ENCODE peak calls at places on chromosomes 16 and 17, in eight cellular contexts. C is kidney epithelial cell, U is epithelial cell of esophagus, K is choroid plexus epithelial cell, X is astrocyte of the spinal cord, Y is GM06990, G is cardiac fibroblast, N is heart left ventricle. B is an unnamed sample.

GRCh38 chr17:69141802-69142472 is at the start of gene ABCA6:
- DNase-seq in N (no peak), Y (no peak), G (peak), C (no peak), X (peak), U (peak), K (peak), B (peak)

GRCh38 chr17:61442136-61442775 is 10.0 kb upstream of the TBX4 start:
- DNase-seq in G (no peak), C (no peak), Y (no peak), U (no peak), N (no peak), X (no peak), K (no peak), B (no peak)

GRCh38 chr17:51154176-51154575 is 817 bp downstream of the NME1 start:
- DNase-seq in X (no peak), G (no peak), Y (no peak), C (no peak), U (no peak), K (peak), N (no peak), B (no peak)

GRCh38 chr17:49101054-49101534 is 31.5 kb upstream of the B4GALNT2 start:
- DNase-seq in Y (no peak), K (peak), X (peak), N (no peak), C (no peak), U (peak), G (peak), B (no peak)

GRCh38 chr16:57735755-57736418 is at the start of gene KATNB1:
- DNase-seq in N (no peak), U (no peak), X (no peak), C (no peak), G (no peak), K (peak), Y (no peak), B (peak)

GRCh38 chr17:57563968-57564367 is 181.1 kb downstream of the CCDC182 start:
- DNase-seq in C (no peak), Y (no peak), G (no peak), X (no peak), U (no peak), K (no peak), N (no peak), B (no peak)

GRCh38 chr17:33169580-33170285 is 123.4 kb downstream of the ASIC2 start:
- DNase-seq in X (peak), Y (no peak), K (no peak), N (no peak), U (peak), G (no peak), C (peak), B (peak)

GRCh38 chr17:65170839-65171238 is 33.7 kb downstream of the RGS9 start:
- DNase-seq in C (no peak), X (peak), K (peak), U (no peak), Y (no peak), N (peak), G (peak), B (peak)

GRCh38 chr16:67483150-67483549 is at the start of gene AGRP:
- DNase-seq in X (no peak), Y (no peak), N (no peak), K (no peak), C (no peak), G (no peak), U (no peak), B (no peak)

GRCh38 chr16:67480833-67481560 is at the start of gene ATP6V0D1:
- DNase-seq in G (peak), Y (peak), C (peak), X (peak), K (peak), N (peak), U (peak), B (peak)

GRCh38 chr16:67483731-67484525 is 581 bp upstream of the AGRP start:
- DNase-seq in Y (no peak), U (no peak), K (no peak), C (no peak), N (no peak), X (no peak), G (no peak), B (no peak)

GRCh38 chr16:67481561-67482259 is 753 bp upstream of the ATP6V0D1 start:
- DNase-seq in U (no peak), C (no peak), K (no peak), Y (no peak), G (peak), X (no peak), N (peak), B (no peak)

GRCh38 chr16:67482260-67482924 is 955 bp downstream of the AGRP start:
- DNase-seq in X (no peak), U (no peak), G (no peak), Y (no peak), C (no peak), N (peak), K (no peak), B (no peak)
- H3K4me3 ChIP-seq in X (peak), U (peak), G (no peak), Y (peak), C (peak), N (peak), K (peak), B (no peak)

DNA sequence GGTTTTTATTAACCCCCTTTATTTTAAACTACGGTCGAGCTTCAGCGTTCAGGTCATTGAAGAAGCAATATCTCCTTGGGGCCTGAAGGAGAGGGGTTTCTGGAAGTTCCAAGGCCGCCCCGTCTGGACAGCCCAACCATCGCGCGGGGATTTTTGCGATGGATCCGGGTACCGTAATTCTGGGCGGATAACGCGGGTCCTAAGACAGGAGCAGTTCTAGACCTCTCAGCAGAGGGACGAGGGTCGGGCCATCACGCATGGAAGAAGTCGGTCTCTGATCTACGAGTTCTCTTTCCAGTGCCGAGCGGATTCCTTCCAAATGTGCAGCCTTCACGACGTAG is 3.6 kb downstream of the BORCS6 start:
- DNase-seq in U (no peak), G (no peak), K (no peak), Y (no peak), N (no peak), C (no peak), X (no peak), B (no peak)
- H3K4me3 ChIP-seq in U (peak), G (peak), K (peak), Y (peak), N (peak), C (peak), X (peak), B (peak)

GRCh38 chr17:74202879-74203432 is 522 bp upstream of the RPL38 start:
- DNase-seq in K (no peak), G (no peak), U (peak), Y (no peak), X (no peak), N (no peak), C (no peak), B (no peak)

GRCh38 chr17:74203439-74204240 is at the start of gene RPL38:
- DNase-seq in K (peak), G (peak), N (peak), Y (peak), X (peak), C (peak), U (peak), B (peak)

GRCh38 chr17:74206332-74206818 is 2.9 kb downstream of the RPL38 start:
- DNase-seq in C (no peak), G (no peak), N (no peak), Y (no peak), U (peak), X (no peak), K (no peak), B (no peak)

GRCh38 chr17:74204474-74204873 is 996 bp downstream of the RPL38 start:
- DNase-seq in X (no peak), C (no peak), N (no peak), K (no peak), U (no peak), G (no peak), Y (no peak), B (no peak)

DNA sequence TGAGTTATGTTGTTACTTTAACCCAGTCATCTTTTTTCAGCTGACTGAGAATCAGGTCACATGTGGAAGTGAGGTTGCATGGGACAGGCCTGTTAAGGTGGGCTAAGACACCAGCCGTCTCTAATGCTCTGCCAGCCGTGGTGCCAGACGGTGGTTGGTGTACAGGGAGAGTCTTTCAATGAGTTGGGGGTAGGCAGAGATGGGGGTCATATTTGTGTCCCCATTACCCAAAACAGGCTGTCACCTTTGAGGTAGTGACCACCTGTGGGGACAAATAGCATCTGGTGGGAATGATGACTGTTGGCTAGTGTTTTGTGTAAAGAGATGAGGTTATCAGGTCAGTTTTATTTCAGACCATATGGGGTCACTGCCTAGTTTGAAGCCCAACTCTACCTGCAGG is 1.8 kb downstream of the RPL38 start:
- DNase-seq in G (no peak), N (no peak), C (no peak), U (no peak), Y (no peak), K (no peak), X (no peak), B (no peak)
- H3K4me3 ChIP-seq in G (no peak), N (peak), C (no peak), U (peak), Y (peak), K (no peak), X (peak), B (peak)

DNA sequence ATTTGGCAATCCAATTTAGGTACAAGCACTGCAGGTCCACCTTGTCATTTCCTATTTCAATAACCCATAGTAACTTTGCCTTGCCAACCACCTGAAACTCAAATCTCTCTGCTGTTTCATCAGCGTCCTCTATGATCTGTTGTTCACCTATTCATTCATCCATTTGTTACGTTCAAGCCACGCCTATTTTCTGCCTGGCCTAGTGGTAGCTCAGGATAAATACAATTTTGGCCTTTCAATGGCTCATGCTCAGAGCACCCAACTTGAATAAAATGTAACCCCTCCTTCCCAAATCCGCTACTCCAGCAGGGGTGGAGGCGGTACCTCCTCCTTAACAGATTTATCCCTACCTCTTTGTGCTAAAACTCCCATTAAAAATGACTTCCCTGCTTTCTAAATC is 3.6 kb upstream of the FBXO47 start:
- DNase-seq in N (no peak), U (peak), G (no peak), K (no peak), Y (no peak), C (no peak), X (no peak), B (no peak)
- H3K4me3 ChIP-seq in N (no peak), U (no peak), G (no peak), K (no peak), Y (no peak), C (no peak), X (no peak), B (no peak)

GRCh38 chr17:7383371-7383741 is 2.5 kb downstream of the TNK1 start:
- DNase-seq in C (no peak), U (no peak), Y (no peak), K (no peak), N (no peak), G (no peak), X (no peak), B (no peak)

GRCh38 chr17:7382901-7383300 is 2.0 kb downstream of the TNK1 start:
- DNase-seq in K (no peak), U (no peak), C (no peak), G (no peak), N (no peak), X (no peak), Y (no peak), B (no peak)

GRCh38 chr17:7379134-7379533 is 1.8 kb upstream of the TNK1 start:
- DNase-seq in U (no peak), X (no peak), N (no peak), G (no peak), C (no peak), K (no peak), Y (no peak), B (no peak)

GRCh38 chr17:7380321-7380720 is 568 bp upstream of the TNK1 start:
- DNase-seq in G (peak), X (no peak), C (no peak), K (no peak), Y (no peak), N (peak), U (peak), B (no peak)

DNA sequence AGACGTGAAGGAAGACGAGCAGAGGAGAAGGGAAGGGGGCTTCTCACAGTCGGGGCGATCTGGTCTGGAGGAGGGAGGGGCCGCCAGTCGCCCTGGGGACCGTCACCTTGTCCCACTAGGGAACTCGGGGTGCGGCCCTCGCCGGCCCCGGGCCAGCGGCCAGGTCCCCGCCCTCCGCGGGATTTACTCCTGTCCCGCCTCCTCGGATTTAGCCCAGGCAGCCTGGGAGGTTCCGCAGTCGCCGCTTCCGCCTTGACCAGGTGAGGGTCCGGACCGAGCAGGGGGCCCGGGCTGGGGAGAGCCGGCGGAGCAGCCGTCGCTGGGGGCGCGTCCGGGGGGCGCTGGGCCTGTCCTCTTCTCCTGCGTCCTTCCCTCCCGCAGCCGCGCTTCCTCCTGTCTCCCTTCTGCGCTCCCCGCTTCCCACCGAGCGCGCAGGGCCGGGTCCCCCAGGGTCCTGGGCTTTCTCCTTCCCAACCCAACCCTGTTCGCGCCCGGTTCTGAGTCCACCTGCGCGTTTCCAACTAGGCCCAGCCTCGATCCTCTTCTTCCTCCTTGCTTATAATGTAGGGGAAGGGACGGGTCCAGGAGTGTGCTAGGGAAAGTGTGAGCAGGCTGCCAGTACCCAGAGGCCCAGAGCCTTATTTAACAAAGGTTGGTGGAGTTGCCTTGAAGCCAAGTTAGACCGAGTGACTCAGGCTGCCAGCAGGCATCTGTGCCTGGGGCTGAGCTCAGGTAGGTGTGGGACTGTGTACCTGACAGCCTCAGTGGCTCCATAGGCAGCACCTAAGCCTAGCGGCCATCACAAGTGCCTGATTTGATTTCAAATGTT is at the start of gene TNK1:
- DNase-seq in G (no peak), U (peak), K (no peak), Y (no peak), N (peak), C (no peak), X (no peak), B (no peak)
- H3K4me3 ChIP-seq in G (peak), U (peak), K (peak), Y (no peak), N (peak), C (peak), X (no peak), B (no peak)

DNA sequence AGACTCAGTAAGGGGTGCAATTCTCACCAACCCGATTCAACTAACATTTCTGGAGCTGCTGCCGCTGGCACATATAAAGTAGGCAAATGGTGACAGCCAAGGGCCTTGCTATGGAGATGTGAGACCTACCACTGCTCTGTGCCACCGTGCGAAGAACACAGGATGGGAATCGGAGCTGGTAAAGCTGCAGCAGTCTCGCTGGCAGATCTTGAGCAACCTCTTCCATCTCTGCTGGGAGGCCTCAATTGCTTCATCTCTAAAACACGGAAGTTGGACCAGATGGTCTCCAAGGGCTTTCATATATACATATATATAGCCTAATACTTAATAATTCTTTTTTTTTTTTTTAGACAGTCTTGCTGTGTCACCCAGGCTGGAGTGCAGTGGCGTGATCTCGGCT is 128.9 kb upstream of the RCVRN start:
- DNase-seq in C (no peak), N (peak), X (no peak), Y (no peak), K (no peak), G (peak), U (no peak), B (no peak)
- H3K4me3 ChIP-seq in C (no peak), N (peak), X (no peak), Y (peak), K (no peak), G (no peak), U (no peak), B (no peak)

GRCh38 chr17:43418441-43419374 is 19.9 kb downstream of the ARL4D start:
- DNase-seq in K (peak), U (peak), N (peak), Y (no peak), G (peak), X (peak), C (peak), B (peak)
- H3K4me3 ChIP-seq in K (peak), U (peak), N (no peak), Y (no peak), G (no peak), X (no peak), C (no peak), B (no peak)

GRCh38 chr16:55369151-55369550 is 45.1 kb downstream of the IRX6 start:
- DNase-seq in K (no peak), X (no peak), N (no peak), C (no peak), G (no peak), U (no peak), Y (no peak), B (peak)
- H3K4me3 ChIP-seq in K (no peak), X (no peak), N (no peak), C (no peak), G (no peak), U (no peak), Y (no peak), B (no peak)